ENCODE peak calls at places on chromosomes 6 and 20, in six cellular contexts. P is suprapubic skin, B is uterus, X is HepG2, Q is MM.1S, A is breast epithelium. F is an unnamed sample.

GRCh38 chr6:158517038-158517437 is 42.9 kb upstream of the TMEM181 start:
- DNase-seq in P (no peak), B (no peak), X (no peak), Q (no peak), A (no peak), F (no peak)

GRCh38 chr20:37120497-37120896 is 24.7 kb upstream of the RBL1 start:
- DNase-seq in P (no peak), B (no peak), X (no peak), Q (no peak), A (no peak), F (no peak)

GRCh38 chr20:44273231-44274215 is 26.4 kb downstream of the GDAP1L1 start:
- DNase-seq in P (no peak), B (no peak), X (no peak), Q (no peak), A (no peak), F (no peak)

GRCh38 chr6:132198896-132199295 is 202.4 kb downstream of the MOXD1 start:
- DNase-seq in P (no peak), B (no peak), X (no peak), Q (no peak), A (no peak), F (no peak)

GRCh38 chr6:143060806-143061596 is at the start of gene AIG1:
- DNase-seq in P (peak), B (peak), X (no peak), Q (no peak), A (peak), F (peak)

GRCh38 chr6:827431-827830 is 134.5 kb upstream of the EXOC2 start:
- DNase-seq in P (no peak), B (no peak), X (no peak), Q (no peak), A (no peak), F (no peak)

GRCh38 chr6:9563996-9564395 is 850.9 kb downstream of the TFAP2A start:
- DNase-seq in P (no peak), B (no peak), X (no peak), Q (no peak), A (no peak), F (no peak)

GRCh38 chr20:47354710-47355488 is 1.6 kb downstream of the ZMYND8 start:
- DNase-seq in P (no peak), B (no peak), X (peak), Q (no peak), A (no peak), F (no peak)

GRCh38 chr6:135196739-135197510 is 15.8 kb downstream of the MYB start:
- DNase-seq in P (no peak), B (no peak), X (no peak), Q (no peak), A (no peak), F (no peak)

GRCh38 chr6:126076992-126077664 is 90.8 kb downstream of the TRMT11 start:
- DNase-seq in P (no peak), B (peak), X (peak), Q (no peak), A (no peak), F (no peak)

GRCh38 chr20:44561876-44562275 is 20.5 kb upstream of the PKIG start:
- DNase-seq in P (no peak), B (no peak), X (no peak), Q (no peak), A (no peak), F (no peak)

GRCh38 chr20:12110711-12111110 is 193.0 kb downstream of the BTBD3 start:
- DNase-seq in P (no peak), B (no peak), X (no peak), Q (peak), A (no peak), F (no peak)

GRCh38 chr6:6704423-6705060 is 116.0 kb downstream of the LY86 start:
- DNase-seq in P (no peak), B (no peak), X (no peak), Q (no peak), A (no peak), F (no peak)

GRCh38 chr6:147508871-147509608 is 550 bp downstream of the SAMD5 start:
- DNase-seq in P (no peak), B (peak), X (no peak), Q (no peak), A (no peak), F (no peak)

GRCh38 chr6:161215193-161215592 is 58.7 kb downstream of the AGPAT4 start:
- DNase-seq in P (no peak), B (no peak), X (peak), Q (no peak), A (no peak), F (no peak)

GRCh38 chr6:28884423-28885148 is 39.2 kb downstream of the TRIM27 start:
- DNase-seq in P (no peak), B (no peak), X (peak), Q (peak), A (no peak), F (no peak)

GRCh38 chr6:170357812-170358211 is 51.3 kb downstream of the FAM120B start:
- DNase-seq in P (no peak), B (no peak), X (no peak), Q (no peak), A (no peak), F (no peak)

GRCh38 chr6:43786664-43787329 is 16.8 kb downstream of the VEGFA start:
- DNase-seq in P (no peak), B (no peak), X (no peak), Q (no peak), A (no peak), F (no peak)

GRCh38 chr20:63702036-63702665 is 5.6 kb downstream of the ARFRP1 start:
- DNase-seq in P (peak), B (no peak), X (no peak), Q (no peak), A (no peak), F (peak)

GRCh38 chr20:61560361-61560853 is 308.3 kb downstream of the CDH4 start:
- DNase-seq in P (no peak), B (no peak), X (no peak), Q (no peak), A (no peak), F (no peak)

GRCh38 chr6:92114797-92115196 is 1304.6 kb downstream of the EPHA7 start:
- DNase-seq in P (no peak), B (no peak), X (no peak), Q (no peak), A (no peak), F (no peak)

GRCh38 chr6:41442800-41443501 is 103.2 kb upstream of the FOXP4 start:
- DNase-seq in P (no peak), B (peak), X (no peak), Q (no peak), A (peak), F (no peak)

GRCh38 chr6:107128175-107128574 is 12.9 kb upstream of the BEND3 start:
- DNase-seq in P (no peak), B (no peak), X (no peak), Q (no peak), A (no peak), F (no peak)

GRCh38 chr6:69162811-69163210 is 527.7 kb downstream of the ADGRB3 start:
- DNase-seq in P (no peak), B (no peak), X (no peak), Q (no peak), A (no peak), F (no peak)

GRCh38 chr6:156977527-156978291 is 200.5 kb downstream of the ARID1B start:
- DNase-seq in P (no peak), B (peak), X (no peak), Q (no peak), A (peak), F (no peak)

DNA sequence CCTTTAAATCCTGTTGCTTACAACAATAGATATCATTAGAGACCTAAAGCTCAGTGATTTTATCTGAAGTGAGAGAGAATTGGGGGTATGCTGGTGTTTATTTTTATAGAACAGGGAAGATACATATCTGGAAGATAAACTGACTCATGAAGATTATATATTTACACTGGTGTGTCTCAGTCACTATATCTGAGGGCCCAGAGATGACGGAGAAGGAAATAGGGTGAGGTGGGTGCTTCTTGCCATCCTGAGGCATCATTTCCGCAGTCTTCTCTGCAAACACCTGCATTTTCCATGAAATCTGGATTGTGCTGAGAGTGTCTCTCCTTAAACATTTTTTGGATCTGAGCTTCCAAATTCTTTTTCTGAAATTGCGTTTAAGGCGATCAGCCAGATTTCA is 5.9 kb upstream of the PLCB1 start:
- DNase-seq in P (no peak), B (no peak), X (no peak), Q (no peak), A (no peak), F (no peak)
- H3K27ac ChIP-seq in P (no peak), B (no peak), X (no peak), Q (no peak), A (no peak), F (no peak)

DNA sequence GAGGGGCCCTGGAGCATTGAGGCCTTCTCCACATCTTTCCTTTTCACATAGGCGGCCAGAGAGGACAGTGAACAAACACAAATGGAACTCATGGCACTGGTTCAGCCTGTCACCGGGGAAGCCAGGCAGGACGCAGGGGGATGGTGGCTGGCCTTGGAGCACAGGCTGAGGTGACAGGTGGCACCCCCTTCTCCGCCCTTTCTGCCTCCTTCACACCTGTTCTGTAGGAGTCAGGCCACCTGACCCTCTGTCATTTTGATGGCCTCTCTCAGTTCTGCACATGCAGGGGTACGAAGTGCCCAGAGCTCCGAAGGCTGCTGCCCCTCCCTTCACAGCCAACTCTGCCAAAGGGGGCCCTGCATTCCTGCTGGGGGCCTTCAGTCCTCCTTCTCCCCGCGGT is 60.8 kb downstream of the CD40 start:
- DNase-seq in P (no peak), B (no peak), X (no peak), Q (no peak), A (no peak), F (no peak)
- H3K4me3 ChIP-seq in P (no peak), B (no peak), X (no peak), Q (no peak), A (no peak), F (no peak)

GRCh38 chr6:89034586-89035251 is 45.8 kb upstream of the PNRC1 start:
- DNase-seq in P (no peak), B (peak), X (peak), Q (no peak), A (peak), F (no peak)
- H3K27ac ChIP-seq in P (peak), B (peak), X (peak), Q (no peak), A (peak), F (peak)

DNA sequence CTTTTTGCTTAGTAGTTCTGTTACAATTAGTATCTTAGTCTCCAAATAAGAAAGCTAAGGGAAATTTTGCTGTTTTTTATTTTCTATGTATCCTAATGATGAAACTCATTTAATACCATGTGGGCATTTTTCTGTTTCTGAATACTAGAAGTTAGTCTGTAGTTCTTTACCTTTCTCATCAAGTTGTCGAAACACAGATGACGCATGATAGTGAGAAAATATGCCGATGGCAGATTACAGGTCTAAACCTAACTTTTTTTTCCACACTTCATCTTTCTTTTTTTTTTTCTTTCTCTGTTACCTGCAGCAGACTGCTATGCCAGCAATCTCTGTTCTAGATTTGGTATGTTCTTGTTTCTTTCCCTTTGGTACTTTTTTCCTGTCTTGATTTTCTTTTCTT is 43.3 kb upstream of the KIF25 start:
- DNase-seq in P (no peak), B (no peak), X (no peak), Q (no peak), A (no peak), F (no peak)
- H3K4me3 ChIP-seq in P (no peak), B (no peak), X (no peak), Q (no peak), A (no peak), F (no peak)

GRCh38 chr6:36025932-36026327 is 1.5 kb upstream of the SLC26A8 start:
- DNase-seq in P (no peak), B (no peak), X (peak), Q (no peak), A (no peak), F (no peak)
- H3K27ac ChIP-seq in P (no peak), B (peak), X (no peak), Q (no peak), A (no peak), F (no peak)

DNA sequence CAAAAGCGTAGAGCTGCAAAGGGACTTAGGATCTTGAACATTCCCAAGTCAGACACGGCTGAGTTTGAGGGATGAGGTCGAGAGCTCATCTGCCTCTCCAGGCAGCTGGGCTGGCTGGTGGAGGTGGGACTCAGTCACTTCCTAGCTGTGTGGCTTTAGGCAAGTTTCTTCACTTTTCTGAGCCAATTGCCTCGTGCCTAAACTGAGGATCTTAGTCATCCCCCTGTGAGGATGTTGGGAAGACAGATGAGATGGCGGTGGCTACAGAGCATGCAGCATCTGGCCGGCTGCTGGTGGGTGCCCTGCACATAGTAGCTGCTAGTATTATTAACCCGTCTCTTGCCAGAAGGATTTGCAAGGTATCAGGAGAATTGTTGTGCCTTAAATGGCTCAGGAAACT is 27.5 kb downstream of the TFAP2C start:
- DNase-seq in P (no peak), B (no peak), X (no peak), Q (no peak), A (no peak), F (no peak)
- H3K4me3 ChIP-seq in P (no peak), B (no peak), X (no peak), Q (no peak), A (no peak), F (no peak)

DNA sequence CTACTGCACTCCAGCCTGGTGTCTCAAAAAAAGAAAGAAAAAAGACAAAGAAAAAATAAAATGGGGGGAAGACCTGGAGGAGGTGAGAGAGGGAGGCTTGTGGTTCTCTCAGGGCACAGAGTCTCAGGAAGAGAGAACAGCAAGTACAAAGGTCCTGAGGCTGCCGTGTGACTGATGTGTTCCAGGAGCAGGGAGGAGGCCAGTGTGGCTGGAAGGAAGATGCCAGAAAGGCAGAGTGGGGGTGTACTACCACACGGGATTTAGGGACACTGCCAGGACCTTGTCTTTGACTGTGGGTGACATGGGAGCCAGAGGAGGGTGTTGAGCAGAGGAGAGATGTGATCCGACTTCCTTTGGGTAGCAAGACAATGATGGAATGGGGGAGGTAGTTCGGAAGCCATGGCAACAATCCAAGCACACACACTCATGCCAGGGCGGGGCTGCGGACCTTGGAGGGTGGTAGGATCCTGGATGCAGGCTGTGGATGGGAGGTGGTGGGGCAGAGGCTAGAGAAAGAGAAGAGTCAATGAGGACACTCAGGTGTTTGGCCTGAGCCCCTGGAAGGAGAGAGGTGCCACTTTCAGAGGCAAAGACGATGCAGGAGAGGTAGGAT is 136.4 kb upstream of the PTPN1 start:
- DNase-seq in P (no peak), B (no peak), X (no peak), Q (no peak), A (no peak), F (no peak)
- H3K27ac ChIP-seq in P (no peak), B (no peak), X (no peak), Q (no peak), A (no peak), F (no peak)

F was measured in coronary artery.